ENCODE peak calls at places on chromosome 13, in eight cellular contexts. I, Z, D, Q, U, F, K and R are unnamed samples.

GRCh38 chr13:80173224-80173623 is 167.7 kb downstream of the SPRY2 start:
- DNase-seq in Z (peak; percentile 23), Q (no peak), F (no peak), I (no peak), D (no peak), U (no peak), K (no peak), R (no peak)

GRCh38 chr13:98143601-98144500 is 957 bp downstream of the FARP1 start:
- DNase-seq in K (no peak), Q (no peak), F (no peak), Z (peak; percentile 24), U (no peak), D (peak; percentile 20), I (no peak), R (no peak)

GRCh38 chr13:31167490-31167889 is 5.8 kb upstream of the HSPH1 start:
- DNase-seq in Q (no peak), D (no peak), K (no peak), F (no peak), Z (no peak), I (no peak), U (no peak), R (no peak)

GRCh38 chr13:95117092-95117491 is 184.2 kb downstream of the ABCC4 start:
- DNase-seq in Q (no peak), D (no peak), K (no peak), F (no peak), I (no peak), U (no peak), Z (no peak), R (peak; percentile 58)

GRCh38 chr13:106961219-106961618 is 393.3 kb upstream of the ARGLU1 start:
- DNase-seq in Z (no peak), Q (no peak), I (no peak), U (no peak), D (no peak), F (no peak), K (no peak), R (no peak)

GRCh38 chr13:24274452-24274971 is 34.9 kb upstream of the C1QTNF9 start:
- DNase-seq in Q (no peak), I (no peak), U (no peak), K (no peak), Z (no peak), D (peak; percentile 62), F (peak; percentile 65), R (no peak)

GRCh38 chr13:99585609-99586008 is 84.3 kb downstream of the TM9SF2 start:
- DNase-seq in D (no peak), I (no peak), Q (no peak), U (no peak), F (no peak), K (no peak), Z (no peak), R (no peak)

GRCh38 chr13:49530452-49530851 is 34.7 kb downstream of the PHF11 start:
- DNase-seq in Q (no peak), K (no peak), Z (no peak), F (no peak), D (no peak), I (no peak), U (no peak), R (no peak)

GRCh38 chr13:34731486-34731885 is 210.6 kb upstream of the NBEA start:
- DNase-seq in I (no peak), D (no peak), K (no peak), F (no peak), Q (no peak), U (no peak), Z (no peak), R (no peak)

GRCh38 chr13:44790289-44790688 is 199.0 kb downstream of the NUFIP1 start:
- DNase-seq in F (no peak), I (no peak), U (no peak), Z (no peak), Q (no peak), D (no peak), K (no peak), R (no peak)

GRCh38 chr13:41981961-41982723 is 21.2 kb upstream of the VWA8 start:
- DNase-seq in U (no peak), F (no peak), D (no peak), Z (no peak), Q (no peak), K (no peak), I (no peak), R (no peak)

GRCh38 chr13:47463726-47464125 is 537.3 kb downstream of the SUCLA2 start:
- DNase-seq in K (no peak), I (no peak), U (no peak), Q (no peak), F (no peak), Z (no peak), D (no peak), R (no peak)

GRCh38 chr13:107373551-107373950 is 805.6 kb upstream of the ARGLU1 start:
- DNase-seq in D (no peak), Q (no peak), I (peak; percentile 73), K (peak; percentile 31), F (no peak), U (peak; percentile 72), Z (no peak), R (peak; percentile 88)

GRCh38 chr13:87524775-87525174 is 146.4 kb upstream of the SLITRK5 start:
- DNase-seq in Q (no peak), Z (no peak), K (no peak), I (no peak), D (no peak), U (no peak), F (no peak), R (no peak)

GRCh38 chr13:100235311-100235901 is 146.5 kb downstream of the PCCA start:
- DNase-seq in K (peak; percentile 34), Z (peak; percentile 55), D (no peak), I (peak; percentile 77), U (peak; percentile 75), F (no peak), Q (no peak), R (peak; percentile 53)

GRCh38 chr13:95624020-95624419 is 20.5 kb downstream of the DZIP1 start:
- DNase-seq in U (peak; percentile 69), K (no peak), F (no peak), Q (no peak), Z (peak; percentile 29), I (peak; percentile 19), D (no peak), R (peak; percentile 29)

GRCh38 chr13:101552797-101553196 is 100.3 kb downstream of the ITGBL1 start:
- DNase-seq in F (no peak), Z (no peak), D (no peak), I (no peak), U (no peak), K (no peak), Q (no peak), R (no peak)

GRCh38 chr13:77898097-77898496 is 20.5 kb downstream of the EDNRB start:
- DNase-seq in U (peak; percentile 97), F (no peak), K (no peak), I (no peak), D (no peak), Q (no peak), Z (no peak), R (peak; percentile 55)

GRCh38 chr13:78607409-78608253 is 4.3 kb upstream of the POU4F1 start:
- DNase-seq in Z (no peak), Q (no peak), K (no peak), F (no peak), I (no peak), D (no peak), U (no peak), R (no peak)

GRCh38 chr13:101978546-101979315 is 423.1 kb downstream of the FGF14 start:
- DNase-seq in U (no peak), Z (no peak), F (no peak), K (no peak), I (no peak), Q (no peak), D (no peak), R (no peak)

GRCh38 chr13:100148422-100148821 is 59.5 kb downstream of the PCCA start:
- DNase-seq in F (no peak), I (no peak), U (no peak), K (no peak), Z (no peak), D (no peak), Q (no peak), R (no peak)

GRCh38 chr13:78689011-78689410 is 30.1 kb upstream of the OBI1 start:
- DNase-seq in I (peak; percentile 7), D (no peak), Z (no peak), U (peak; percentile 60), Q (no peak), F (no peak), K (no peak), R (no peak)

GRCh38 chr13:29935309-29935981 is 85.0 kb upstream of the UBL3 start:
- DNase-seq in Q (no peak), D (no peak), F (peak; percentile 82), Z (no peak), I (peak; percentile 64), U (no peak), K (no peak), R (no peak)

GRCh38 chr13:20401958-20402856 is 123.5 kb downstream of the CRYL1 start:
- DNase-seq in K (no peak), I (no peak), U (no peak), F (no peak), D (no peak), Q (no peak), Z (no peak), R (no peak)

GRCh38 chr13:101465877-101466276 is 13.4 kb downstream of the ITGBL1 start:
- DNase-seq in I (no peak), D (no peak), F (no peak), U (no peak), K (no peak), Q (no peak), Z (no peak), R (no peak)

GRCh38 chr13:23608704-23609413 is 38.6 kb downstream of the TNFRSF19 start:
- DNase-seq in Z (peak; percentile 25), F (no peak), I (no peak), D (peak; percentile 59), U (no peak), K (no peak), Q (no peak), R (no peak)

GRCh38 chr13:42279080-42279479 is 7.1 kb downstream of the AKAP11 start:
- DNase-seq in F (no peak), Q (no peak), U (no peak), K (no peak), I (no peak), Z (no peak), D (no peak), R (no peak)

GRCh38 chr13:48158290-48158689 is 63.4 kb upstream of the MED4 start:
- DNase-seq in Z (no peak), I (no peak), U (no peak), Q (no peak), F (no peak), K (no peak), D (no peak), R (peak; percentile 73)

GRCh38 chr13:100244431-100244830 is 155.5 kb downstream of the PCCA start:
- DNase-seq in Q (no peak), I (no peak), U (no peak), K (no peak), D (no peak), Z (no peak), F (no peak), R (no peak)

GRCh38 chr13:113978741-113979481 is 5.0 kb upstream of the C13orf46 start:
- DNase-seq in K (no peak), F (no peak), Z (no peak), Q (no peak), U (no peak), I (no peak), D (no peak), R (no peak)

GRCh38 chr13:27783111-27783510 is 9.2 kb upstream of the GSX1 start:
- DNase-seq in Q (no peak), K (no peak), I (no peak), Z (no peak), D (no peak), U (peak; percentile 37), F (no peak), R (no peak)

GRCh38 chr13:90717451-90717936 is 630.0 kb upstream of the MIR17HG start:
- DNase-seq in F (no peak), Q (no peak), U (peak; percentile 1), I (no peak), K (no peak), Z (no peak), D (no peak), R (peak; percentile 78)

GRCh38 chr13:113785051-113786010 is 26.3 kb downstream of the TMEM255B start:
- DNase-seq in F (no peak), D (no peak), I (peak; percentile 10), Q (no peak), U (peak; percentile 46), K (peak; percentile 3), Z (no peak), R (peak; percentile 78)